ENCODE peak calls at places on chromosomes 12 and 14, in seven cellular contexts. U is PC-9, O is C1 segment of cervical spinal cord, E is spleen, T is T-cell, I is cardiac fibroblast, X is anterior cingulate cortex. Z is an unnamed sample.

GRCh38 chr14:54976316-54976715 is 50.6 kb downstream of the WDHD1 start:
- DNase-seq in U (no peak), O (no peak), E (no peak), T (no peak), I (peak), X (no peak), Z (no peak)

GRCh38 chr14:79596531-79596930 is 614.8 kb downstream of the DIO2 start:
- DNase-seq in U (no peak), O (no peak), E (no peak), T (no peak), I (peak), X (no peak), Z (no peak)

GRCh38 chr14:54503476-54503875 is 6.2 kb upstream of the CGRRF1 start:
- DNase-seq in U (no peak), O (no peak), E (no peak), T (no peak), I (peak), X (no peak), Z (no peak)

GRCh38 chr12:114764516-114764915 is 80.5 kb upstream of the TBX3 start:
- DNase-seq in U (no peak), O (no peak), E (no peak), T (no peak), I (no peak), X (no peak), Z (no peak)

GRCh38 chr12:104669057-104669770 is 212.5 kb downstream of the CHST11 start:
- DNase-seq in U (no peak), O (peak), E (no peak), T (no peak), I (peak), X (peak), Z (no peak)

GRCh38 chr12:14776236-14776959 is 26.9 kb downstream of the WBP11 start:
- DNase-seq in U (no peak), O (no peak), E (no peak), T (no peak), I (peak), X (no peak), Z (no peak)

GRCh38 chr12:43208221-43208620 is 343.8 kb downstream of the ADAMTS20 start:
- DNase-seq in U (no peak), O (no peak), E (no peak), T (no peak), I (no peak), X (no peak), Z (no peak)

GRCh38 chr14:77654001-77654431 is 37.6 kb upstream of the SPTLC2 start:
- DNase-seq in U (no peak), O (no peak), E (no peak), T (no peak), I (no peak), X (no peak), Z (no peak)

GRCh38 chr12:70444903-70445302 is 78.8 kb downstream of the KCNMB4 start:
- DNase-seq in U (no peak), O (no peak), E (no peak), T (no peak), I (peak), X (no peak), Z (no peak)

GRCh38 chr12:98456583-98457573 is 58.5 kb upstream of the TMPO start:
- DNase-seq in U (peak), O (no peak), E (peak), T (no peak), I (peak), X (no peak), Z (no peak)

GRCh38 chr14:75188520-75189267 is 12.3 kb upstream of the TMED10 start:
- DNase-seq in U (no peak), O (no peak), E (no peak), T (no peak), I (no peak), X (no peak), Z (no peak)

Z was measured in GM18507.